ENCODE peak calls at places on chromosomes 16 and 17, in ten cellular contexts. Q is endothelial cell; J is pons; K is right lobe of liver; U is NCI-H2171; A is T-helper 17 cell; R is CD8-positive, alpha-beta T cell; F is stimulated activated CD4-positive, alpha-beta T cell treated with anti-CD3 and anti-CD28 coated beads, Interleukin-1b, Interleukin-23, amount 100 ng/mL, for 24 hours; Y is tibial artery; I is substantia nigra. E is an unnamed sample.
A peak's percentile ranks its signal among the peaks of the same experiment; 100 is the strongest.

GRCh38 chr17:80100035-80100323 is 1.4 kb upstream of the GAA start:
- DNase-seq in R (no peak), I (no peak), K (no peak), Y (no peak), U (no peak), J (no peak), F (no peak), A (no peak), Q (no peak), E (no peak)

GRCh38 chr17:74759243-74759801 is 10.9 kb downstream of the NHERF1 start:
- DNase-seq in Q (no peak), Y (no peak), A (peak; percentile 39), U (no peak), R (no peak), F (no peak), J (no peak), I (no peak), K (no peak), E (no peak)

GRCh38 chr16:69691980-69692911 is 34.1 kb downstream of the NQO1 start:
- DNase-seq in J (peak; percentile 56), Q (no peak), Y (no peak), A (no peak), U (no peak), I (no peak), F (no peak), K (no peak), R (no peak), E (no peak)

GRCh38 chr16:85857406-85857805 is 41.6 kb upstream of the IRF8 start:
- DNase-seq in J (no peak), A (no peak), U (no peak), Y (peak; percentile 41), Q (no peak), K (no peak), R (no peak), I (no peak), F (no peak), E (no peak)

GRCh38 chr17:48228720-48229119 is 121.2 kb downstream of the SNX11 start:
- DNase-seq in I (no peak), Y (no peak), R (no peak), A (no peak), F (no peak), K (no peak), Q (no peak), J (no peak), U (no peak), E (peak; percentile 60)

GRCh38 chr16:64950731-64951130 is 171.1 kb downstream of the CDH11 start:
- DNase-seq in Q (no peak), F (no peak), R (no peak), K (no peak), I (no peak), A (no peak), Y (no peak), J (no peak), U (no peak), E (no peak)

GRCh38 chr17:66507982-66508760 is 205.8 kb downstream of the PRKCA start:
- DNase-seq in R (no peak), Y (no peak), J (no peak), U (no peak), Q (no peak), I (no peak), A (no peak), F (no peak), K (no peak), E (no peak)

GRCh38 chr17:32693135-32693897 is 183.6 kb downstream of the MYO1D start:
- DNase-seq in I (no peak), K (no peak), A (no peak), Q (no peak), J (no peak), R (no peak), U (peak; percentile 97), F (no peak), Y (no peak), E (no peak)

GRCh38 chr16:55284718-55285099 is 39.3 kb upstream of the IRX6 start:
- DNase-seq in I (no peak), F (no peak), A (no peak), U (no peak), J (no peak), K (no peak), Q (no peak), R (no peak), Y (no peak), E (no peak)